ENCODE peak calls at places on chromosomes 16 and 17, in ten cellular contexts. R is A673, T is fibroblast of lung, J is left lung, X is cardiac muscle cell, P is body of pancreas, N is stomach, V is hepatocyte, I is Peyer's patch, L is AG09309. G is an unnamed sample.

GRCh38 chr17:63503330-63503685 is 19.9 kb upstream of the KCNH6 start:
- DNase-seq in R (no peak), T (no peak), J (no peak), X (no peak), P (no peak), N (no peak), V (no peak), I (no peak), L (no peak), G (no peak)

GRCh38 chr16:88356124-88356726 is 26.5 kb upstream of the ZNF469 start:
- DNase-seq in R (no peak), T (no peak), J (peak; percentile 43), X (no peak), P (no peak), N (no peak), V (no peak), I (no peak), L (no peak), G (no peak)

GRCh38 chr16:17488506-17488905 is 17.7 kb upstream of the XYLT1 start:
- DNase-seq in R (no peak), T (no peak), J (no peak), X (no peak), P (no peak), N (no peak), V (no peak), I (no peak), L (no peak), G (no peak)

GRCh38 chr16:88298882-88299745 is 83.6 kb upstream of the ZNF469 start:
- DNase-seq in R (no peak), T (peak; percentile 74), J (peak; percentile 48), X (no peak), P (no peak), N (no peak), V (no peak), I (no peak), L (no peak), G (no peak)

GRCh38 chr17:77458202-77459017 is 317.6 kb downstream of the SEC14L1 start:
- DNase-seq in R (no peak), T (no peak), J (peak; percentile 61), X (no peak), P (no peak), N (no peak), V (no peak), I (peak; percentile 59), L (no peak), G (no peak)

GRCh38 chr17:57832711-57833596 is 16.9 kb downstream of the MRPS23 start:
- DNase-seq in R (peak; percentile 84), T (peak; percentile 63), J (no peak), X (peak; percentile 82), P (peak; percentile 78), N (peak; percentile 75), V (peak; percentile 88), I (peak; percentile 66), L (no peak), G (peak; percentile 85)

GRCh38 chr17:72125742-72126141 is 4.9 kb downstream of the SOX9 start:
- DNase-seq in R (no peak), T (peak; percentile 77), J (no peak), X (peak; percentile 47), P (no peak), N (no peak), V (no peak), I (no peak), L (no peak), G (no peak)

GRCh38 chr17:57286372-57287105 is 30.2 kb downstream of the MSI2 start:
- DNase-seq in R (peak; percentile 75), T (peak; percentile 27), J (no peak), X (no peak), P (no peak), N (no peak), V (no peak), I (no peak), L (no peak), G (no peak)

GRCh38 chr16:60329110-60329509 is 1595.0 kb upstream of the GOT2 start:
- DNase-seq in R (no peak), T (no peak), J (no peak), X (no peak), P (no peak), N (no peak), V (no peak), I (no peak), L (no peak), G (no peak)

GRCh38 chr16:12390644-12391043 is 413.0 kb downstream of the CPPED1 start:
- DNase-seq in R (no peak), T (peak; percentile 54), J (no peak), X (no peak), P (no peak), N (no peak), V (no peak), I (no peak), L (no peak), G (no peak)

GRCh38 chr16:89217388-89218191 is at the start of gene ZNF778:
- DNase-seq in R (peak; percentile 89), T (peak; percentile 85), J (peak; percentile 95), X (peak; percentile 87), P (peak; percentile 87), N (peak; percentile 87), V (peak; percentile 95), I (peak; percentile 83), L (peak; percentile 23), G (peak; percentile 88)

GRCh38 chr17:1228752-1229353 is 41.4 kb upstream of the BHLHA9 start:
- DNase-seq in R (no peak), T (no peak), J (peak; percentile 83), X (no peak), P (no peak), N (no peak), V (no peak), I (no peak), L (no peak), G (no peak)

GRCh38 chr17:35705705-35706104 is 25.7 kb upstream of the RASL10B start:
- DNase-seq in R (no peak), T (no peak), J (no peak), X (no peak), P (no peak), N (no peak), V (no peak), I (no peak), L (no peak), G (no peak)

GRCh38 chr16:30149250-30149885 is 26.3 kb upstream of the MAPK3 start:
- DNase-seq in R (no peak), T (no peak), J (no peak), X (no peak), P (no peak), N (no peak), V (no peak), I (no peak), L (no peak), G (no peak)

GRCh38 chr17:82901836-82902235 is 62.0 kb upstream of the ZNF750 start:
- DNase-seq in R (no peak), T (no peak), J (no peak), X (no peak), P (no peak), N (no peak), V (no peak), I (no peak), L (no peak), G (no peak)

GRCh38 chr16:58487566-58488351 is 12.2 kb upstream of the NDRG4 start:
- DNase-seq in R (peak; percentile 90), T (peak; percentile 69), J (peak; percentile 95), X (peak; percentile 84), P (peak; percentile 87), N (peak; percentile 84), V (peak; percentile 94), I (peak; percentile 66), L (no peak), G (peak; percentile 95)

DNA sequence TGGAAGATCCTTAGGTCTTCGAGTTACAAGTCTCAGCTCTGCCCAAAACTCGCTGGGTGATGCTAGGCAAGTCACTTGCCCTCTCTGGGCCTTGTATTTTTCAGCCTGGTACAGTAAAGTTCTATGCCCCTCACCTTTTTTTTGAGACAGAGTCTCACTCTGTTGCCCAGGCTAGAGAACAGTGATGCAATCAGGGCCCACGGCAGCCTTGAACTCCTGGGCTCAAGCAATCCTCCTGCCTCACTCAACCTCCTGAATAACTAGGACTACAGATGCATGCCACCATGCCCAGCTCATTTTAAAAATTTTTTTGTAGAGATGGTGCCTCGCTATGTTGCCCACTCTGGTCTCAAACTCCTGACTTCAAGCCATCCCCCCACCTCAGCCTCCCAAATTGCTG is 3.8 kb downstream of the MYH11 start:
- DNase-seq in R (no peak), T (no peak), J (no peak), X (no peak), P (no peak), N (no peak), V (no peak), I (no peak), L (no peak), G (no peak)
- H3K4me3 ChIP-seq in R (no peak overlapping the region), T (no peak overlapping the region), J (no peak overlapping the region), X (no peak overlapping the region), P (no peak overlapping the region), N (peak overlapping the region; percentile 51), V (no peak overlapping the region), I (peak overlapping the region; percentile 41), L (no peak overlapping the region), G (no peak overlapping the region)

GRCh38 chr17:7982666-7983065 is 19.7 kb upstream of the GUCY2D start:
- DNase-seq in R (no peak), T (peak; percentile 40), J (no peak), X (peak; percentile 68), P (no peak), N (no peak), V (no peak), I (no peak), L (no peak), G (no peak)
- TF ChIP-seq CTCF in R (peak; percentile 20), T (peak; percentile 17), J (peak; percentile 24), X (peak; percentile 51), P (no peak), N (no peak), V (peak; percentile 28), I (no peak), L (peak; percentile 30), G (peak; percentile 1)

DNA sequence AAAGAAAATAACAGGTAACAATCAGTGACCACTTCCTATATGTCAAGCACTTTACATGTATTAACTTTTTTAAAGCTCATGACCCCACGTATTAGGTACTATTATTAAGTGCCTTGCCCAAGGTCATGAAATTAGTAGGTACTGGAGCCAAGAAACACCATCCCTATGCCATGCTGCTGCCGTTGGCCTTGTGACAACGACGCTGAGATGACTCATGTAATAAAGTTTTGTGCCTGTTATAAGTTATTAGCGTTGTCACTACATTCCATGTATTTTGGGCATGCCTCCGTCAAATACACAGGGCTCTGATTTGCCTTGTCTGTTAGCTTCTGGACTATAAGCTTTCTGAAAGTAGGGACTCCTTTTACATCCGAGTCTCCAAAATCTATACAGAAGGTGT is 1.4 kb downstream of the BBS2 start:
- DNase-seq in R (peak; percentile 37), T (no peak), J (no peak), X (no peak), P (no peak), N (no peak), V (no peak), I (no peak), L (no peak), G (no peak)
- H3K4me3 ChIP-seq in R (no peak overlapping the region), T (no peak overlapping the region), J (no peak overlapping the region), X (no peak overlapping the region), P (no peak overlapping the region), N (no peak overlapping the region), V (no peak overlapping the region), I (peak overlapping the region; percentile 80), L (no peak overlapping the region), G (no peak overlapping the region)

DNA sequence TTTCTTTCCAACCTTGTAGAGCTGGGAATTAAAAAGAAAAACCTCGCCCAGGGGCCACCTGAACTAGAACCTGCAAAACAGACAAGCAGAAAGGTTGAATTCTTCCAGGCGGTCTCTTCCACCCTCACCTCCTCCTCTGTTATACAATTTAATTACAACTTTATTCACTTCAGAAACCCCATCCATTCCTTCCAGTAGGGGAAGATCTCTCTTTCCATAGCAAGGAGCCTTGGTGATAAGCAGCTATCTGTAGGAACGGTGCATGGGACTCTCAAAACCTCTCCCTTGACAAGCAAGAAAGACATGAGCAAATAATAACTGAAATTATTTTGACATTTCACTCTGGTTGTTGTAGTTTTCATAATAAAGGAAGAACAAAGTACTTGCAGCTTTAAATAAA is 176.0 kb downstream of the RBFOX1 start:
- DNase-seq in R (no peak), T (no peak), J (no peak), X (no peak), P (no peak), N (no peak), V (no peak), I (no peak), L (no peak), G (no peak)
- TF ChIP-seq CTCF in R (no peak), T (no peak), J (no peak), X (no peak), P (no peak), N (no peak), V (no peak), I (no peak), L (no peak), G (no peak)